ENCODE peak calls at places on chromosomes 5 and 9, in nine cellular contexts. I is T-helper 17 cell; C is NCI-H460; N is SK-N-MC; L is stimulated activated CD8-positive, alpha-beta memory T cell treated with anti-CD3 and anti-CD28 coated beads, Interleukin-15, amount 100 ng/mL, for 24 hours; P is tibial artery; X is RWPE1; F is stimulated activated naive B cell treated with anti-CD40 and anti-IgM and Interleukin-4, amounts not matched to agents 10 μg/mL and 1 μg/mL and 100 μg/mL, for 72 hours; T is stimulated activated CD4-positive, alpha-beta T cell treated with anti-CD3 and anti-CD28 coated beads, Interleukin-2, amount 100 ng/mL, for 24 hours. O is an unnamed sample.

GRCh38 chr9:16154570-16155078 is 601.8 kb downstream of the CCDC171 start:
- DNase-seq in N (no peak), T (no peak), P (no peak), I (no peak), L (no peak), F (no peak), C (no peak), X (no peak), O (peak)

GRCh38 chr9:242461-243080 is 27.9 kb downstream of the DOCK8 start:
- DNase-seq in C (no peak), L (no peak), I (no peak), T (no peak), N (no peak), P (no peak), F (no peak), X (no peak), O (no peak)

GRCh38 chr5:67985686-67986387 is 229.7 kb upstream of the PIK3R1 start:
- DNase-seq in X (no peak), P (no peak), L (no peak), T (no peak), N (no peak), C (no peak), I (no peak), F (no peak), O (peak)

GRCh38 chr9:131838581-131839280 is 98.9 kb upstream of the RAPGEF1 start:
- DNase-seq in P (no peak), I (no peak), C (no peak), L (no peak), N (no peak), F (no peak), X (no peak), T (no peak), O (no peak)

GRCh38 chr5:98401645-98402044 is 371.8 kb upstream of the RGMB start:
- DNase-seq in F (no peak), P (no peak), X (no peak), C (no peak), I (no peak), T (no peak), L (no peak), N (no peak), O (no peak)

GRCh38 chr5:35029333-35029732 is 18.4 kb downstream of the AGXT2 start:
- DNase-seq in T (no peak), I (no peak), P (no peak), L (no peak), F (no peak), C (no peak), X (peak), N (no peak), O (peak)

GRCh38 chr5:84181093-84181492 is 203.6 kb downstream of the EDIL3 start:
- DNase-seq in N (no peak), F (no peak), T (no peak), L (no peak), C (no peak), I (no peak), P (no peak), X (no peak), O (peak)

GRCh38 chr5:96968074-96968473 is 32.2 kb downstream of the LNPEP start:
- DNase-seq in N (no peak), I (no peak), L (no peak), X (peak), F (no peak), P (no peak), T (no peak), C (no peak), O (peak)

GRCh38 chr5:32865475-32865874 is 154.4 kb downstream of the NPR3 start:
- DNase-seq in N (no peak), F (no peak), I (no peak), X (no peak), C (no peak), L (no peak), T (no peak), P (no peak), O (peak)

GRCh38 chr5:19975795-19976194 is 12.2 kb downstream of the CDH18 start:
- DNase-seq in N (no peak), T (no peak), X (no peak), F (no peak), I (no peak), P (no peak), C (no peak), L (no peak), O (no peak)

GRCh38 chr5:5788793-5789192 is 366.3 kb downstream of the ICE1 start:
- DNase-seq in P (no peak), L (no peak), N (no peak), X (no peak), T (no peak), I (no peak), C (no peak), F (no peak), O (no peak)

GRCh38 chr9:127899200-127899943 is at the start of gene ST6GALNAC6:
- DNase-seq in I (peak), P (peak), C (no peak), N (no peak), T (peak), L (peak), F (peak), X (peak), O (peak)

GRCh38 chr9:27279611-27280010 is 17.3 kb downstream of the EQTN start:
- DNase-seq in X (no peak), F (no peak), N (no peak), L (no peak), T (no peak), P (no peak), C (no peak), I (no peak), O (no peak)

GRCh38 chr5:13987843-13988464 is 43.5 kb upstream of the DNAH5 start:
- DNase-seq in C (peak), X (peak), F (no peak), N (peak), P (no peak), I (no peak), L (no peak), T (no peak), O (peak)

GRCh38 chr9:110900917-110901316 is 137.4 kb downstream of the LPAR1 start:
- DNase-seq in F (no peak), X (no peak), C (no peak), I (no peak), P (no peak), T (no peak), N (no peak), L (no peak), O (peak)

GRCh38 chr5:155983954-155984353 is 343.0 kb upstream of the SGCD start:
- DNase-seq in I (no peak), C (peak), N (no peak), T (no peak), P (no peak), X (no peak), F (no peak), L (no peak), O (no peak)

GRCh38 chr9:109317979-109318671 is 2.7 kb downstream of the EPB41L4B start:
- DNase-seq in P (no peak), L (no peak), T (no peak), I (no peak), F (no peak), C (no peak), X (peak), N (no peak), O (no peak)

GRCh38 chr5:1709186-1709803 is 90.3 kb downstream of the MRPL36 start:
- DNase-seq in L (no peak), T (no peak), F (no peak), C (no peak), N (no peak), I (no peak), P (no peak), X (no peak), O (no peak)

GRCh38 chr9:134619456-134619982 is 22.1 kb upstream of the COL5A1 start:
- DNase-seq in P (peak), L (no peak), T (no peak), F (no peak), I (no peak), X (no peak), N (no peak), C (no peak), O (no peak)

GRCh38 chr5:53067641-53068040 is 41.9 kb downstream of the MOCS2 start:
- DNase-seq in I (no peak), X (no peak), C (no peak), P (no peak), N (no peak), F (no peak), L (no peak), T (no peak), O (peak)

GRCh38 chr9:113589890-113590289 is 126.4 kb downstream of the RGS3 start:
- DNase-seq in C (no peak), F (no peak), P (no peak), X (no peak), N (no peak), T (no peak), L (no peak), I (no peak), O (peak)

GRCh38 chr9:131582466-131583341 is 37.4 kb downstream of the PRRT1B start:
- DNase-seq in C (no peak), F (no peak), X (no peak), I (no peak), L (no peak), P (no peak), N (no peak), T (no peak), O (no peak)

GRCh38 chr9:124344291-124345050 is 70.8 kb downstream of the PSMB7 start:
- DNase-seq in F (no peak), I (no peak), T (no peak), X (no peak), L (no peak), N (no peak), C (no peak), P (no peak), O (no peak)

GRCh38 chr5:148952097-148952828 is 110.6 kb downstream of the SH3TC2 start:
- DNase-seq in X (no peak), N (no peak), I (no peak), C (no peak), P (no peak), T (no peak), L (no peak), F (no peak), O (no peak)

GRCh38 chr5:132776077-132776931 is 735 bp downstream of the SEPTIN8 start:
- DNase-seq in N (no peak), F (no peak), I (no peak), P (peak), L (no peak), C (no peak), T (no peak), X (peak), O (peak)

GRCh38 chr5:10639846-10640368 is 76.0 kb downstream of the ANKRD33B start:
- DNase-seq in P (no peak), X (no peak), T (no peak), F (no peak), L (no peak), I (no peak), C (no peak), N (no peak), O (no peak)

GRCh38 chr5:172913117-172913850 is 45.9 kb upstream of the RPL26L1 start:
- DNase-seq in T (no peak), C (no peak), L (no peak), X (no peak), N (no peak), P (no peak), F (no peak), I (no peak), O (no peak)

GRCh38 chr5:11888221-11888620 is 16.0 kb downstream of the CTNND2 start:
- DNase-seq in L (no peak), X (no peak), P (no peak), F (no peak), I (no peak), C (no peak), T (no peak), N (no peak), O (no peak)

GRCh38 chr5:62312036-62312435 is 6.0 kb downstream of the KIF2A start:
- DNase-seq in P (no peak), F (no peak), N (no peak), L (no peak), X (no peak), T (no peak), I (no peak), C (no peak), O (no peak)

GRCh38 chr5:31361906-31362900 is 168.7 kb downstream of the CDH6 start:
- DNase-seq in I (no peak), C (no peak), L (no peak), N (no peak), F (no peak), T (no peak), P (no peak), X (no peak), O (peak)

GRCh38 chr9:70410368-70410767 is 4.1 kb downstream of the KLF9 start:
- DNase-seq in I (no peak), L (no peak), C (no peak), T (no peak), P (peak), X (peak), N (no peak), F (no peak), O (peak)

GRCh38 chr9:125768803-125769202 is 21.6 kb downstream of the PBX3 start:
- DNase-seq in N (no peak), T (no peak), L (no peak), X (no peak), P (no peak), F (no peak), C (no peak), I (no peak), O (no peak)

GRCh38 chr5:76999451-76999850 is 30.8 kb upstream of the AGGF1 start:
- DNase-seq in I (no peak), L (no peak), T (no peak), F (no peak), P (no peak), N (no peak), C (no peak), X (peak), O (peak)

GRCh38 chr9:19369107-19369506 is 10.9 kb downstream of the RPS6 start:
- DNase-seq in X (no peak), L (no peak), I (no peak), C (no peak), P (no peak), N (no peak), F (no peak), T (no peak), O (no peak)

GRCh38 chr9:95429096-95429495 is 87.7 kb downstream of the PTCH1 start:
- DNase-seq in C (no peak), X (no peak), N (no peak), L (no peak), F (no peak), P (no peak), T (no peak), I (no peak), O (no peak)

O was measured in iris pigment epithelial cell.